ENCODE peak calls at places on chromosomes 1 and 21, in four cellular contexts. Z is upper lobe of left lung, R is HepG2, Q is GM12878. C is an unnamed sample.
A peak's percentile ranks its signal among the peaks of the same experiment; 100 is the strongest.

GRCh38 chr1:36400825-36401601 is 3.3 kb upstream of the LSM10 start:
- DNase-seq in Z (peak; percentile 85), R (peak; percentile 93), Q (no peak), C (peak; percentile 93)

GRCh38 chr1:185292237-185292636 is 24.8 kb downstream of the IVNS1ABP start:
- DNase-seq in Z (no peak), R (no peak), Q (no peak), C (no peak)

GRCh38 chr21:39754811-39755210 is 9.8 kb downstream of the IGSF5 start:
- DNase-seq in Z (no peak), R (no peak), Q (no peak), C (no peak)

GRCh38 chr1:195345149-195345548 is 1263.1 kb downstream of the KCNT2 start:
- DNase-seq in Z (no peak), R (peak; percentile 16), Q (no peak), C (no peak)

GRCh38 chr1:193311226-193311948 is 125.0 kb upstream of the B3GALT2 start:
- DNase-seq in Z (no peak), R (no peak), Q (no peak), C (no peak)

GRCh38 chr21:33394260-33394659 is 9.0 kb upstream of the IFNGR2 start:
- DNase-seq in Z (peak; percentile 75), R (no peak), Q (no peak), C (no peak)

GRCh38 chr1:59079434-59080135 is 217.3 kb upstream of the FGGY start:
- DNase-seq in Z (no peak), R (no peak), Q (no peak), C (no peak)

GRCh38 chr1:41663671-41664400 is 179.4 kb upstream of the EDN2 start:
- DNase-seq in Z (no peak), R (no peak), Q (no peak), C (no peak)

GRCh38 chr1:164771568-164772350 is 212.8 kb downstream of the PBX1 start:
- DNase-seq in Z (no peak), R (no peak), Q (no peak), C (no peak)

GRCh38 chr1:912740-913301 is 10.9 kb upstream of the SAMD11 start:
- DNase-seq in Z (no peak), R (peak; percentile 56), Q (no peak), C (no peak)

GRCh38 chr1:3501856-3502665 is 47.6 kb downstream of the ARHGEF16 start:
- DNase-seq in Z (peak; percentile 71), R (peak; percentile 33), Q (no peak), C (peak; percentile 89)

GRCh38 chr1:99171126-99171813 is 93.0 kb upstream of the PLPPR4 start:
- DNase-seq in Z (no peak), R (no peak), Q (no peak), C (no peak)

GRCh38 chr1:93804412-93804811 is 74.6 kb downstream of the DNTTIP2 start:
- DNase-seq in Z (no peak), R (no peak), Q (no peak), C (no peak)

GRCh38 chr1:115324649-115325420 is 13.2 kb downstream of the NGF start:
- DNase-seq in Z (no peak), R (no peak), Q (no peak), C (no peak)

DNA sequence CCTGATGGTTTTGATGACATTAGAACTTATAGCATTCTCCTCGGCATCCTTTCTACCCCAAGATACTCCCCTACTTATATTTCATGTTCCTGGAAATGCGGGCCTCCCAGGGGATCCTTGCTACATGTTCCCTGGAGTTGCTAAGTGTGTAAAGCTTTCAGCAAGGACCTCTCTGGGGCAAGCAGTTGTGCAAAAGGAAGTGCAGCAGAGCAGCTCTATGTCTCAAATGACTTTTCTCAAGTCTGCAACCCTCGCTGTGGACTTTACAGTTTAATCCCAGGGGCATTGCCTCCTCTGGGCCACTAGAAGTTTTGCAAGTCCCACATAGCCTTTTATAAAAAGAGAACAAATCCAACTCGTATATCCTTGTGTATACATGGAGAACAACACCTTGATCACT is 20.8 kb upstream of the MNDA start:
- DNase-seq in Z (no peak), R (no peak), Q (no peak), C (no peak)
- TF ChIP-seq POLR2AphosphoS5 in Z (no peak), R (no peak), Q (no peak), C (no peak)

GRCh38 chr1:6275826-6276764 is 15.2 kb upstream of the GPR153 start:
- DNase-seq in Z (no peak), R (no peak), Q (no peak), C (no peak)
- TF ChIP-seq EP300 in Z (no peak), R (no peak), Q (no peak), C (no peak)

GRCh38 chr1:26998319-26999300 is 5.1 kb downstream of the TRNP1 start:
- DNase-seq in Z (no peak), R (no peak), Q (no peak), C (peak; percentile 67)

GRCh38 chr1:26994020-26994745 is 691 bp downstream of the TRNP1 start:
- DNase-seq in Z (no peak), R (no peak), Q (no peak), C (no peak)

GRCh38 chr1:26996665-26997064 is 3.2 kb downstream of the TRNP1 start:
- DNase-seq in Z (no peak), R (no peak), Q (no peak), C (no peak)

GRCh38 chr1:26994772-26995625 is 1.5 kb downstream of the TRNP1 start:
- DNase-seq in Z (no peak), R (no peak), Q (no peak), C (no peak)

DNA sequence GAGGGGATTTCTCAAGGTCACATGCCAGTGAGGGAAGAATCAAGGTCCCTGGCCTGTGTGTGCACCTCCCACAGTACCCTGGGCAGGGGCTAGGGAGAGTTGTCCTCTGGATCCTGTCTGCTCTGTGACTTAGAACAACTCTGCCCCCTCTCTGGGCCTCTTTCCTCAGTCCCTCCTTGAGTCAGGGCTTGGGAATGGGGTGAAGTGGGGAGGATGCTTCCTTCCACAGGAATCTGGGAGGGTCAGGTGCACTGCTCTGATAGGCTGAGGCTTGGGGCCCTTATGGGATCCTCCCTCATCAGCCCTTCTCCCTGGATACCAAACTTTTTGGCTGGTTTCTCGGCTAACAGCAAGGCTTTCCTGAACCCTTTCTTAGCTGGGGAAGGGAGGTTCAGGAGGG is 2.5 kb downstream of the TRNP1 start:
- DNase-seq in Z (no peak), R (no peak), Q (no peak), C (no peak)
- H3K4me1 ChIP-seq in Z (peaks cover 71% of the 10 kb centered on the region), R (peaks cover 76% of the 10 kb centered on the region), Q (peaks cover 5% of the 10 kb centered on the region), C (peaks cover 67% of the 10 kb centered on the region)

DNA sequence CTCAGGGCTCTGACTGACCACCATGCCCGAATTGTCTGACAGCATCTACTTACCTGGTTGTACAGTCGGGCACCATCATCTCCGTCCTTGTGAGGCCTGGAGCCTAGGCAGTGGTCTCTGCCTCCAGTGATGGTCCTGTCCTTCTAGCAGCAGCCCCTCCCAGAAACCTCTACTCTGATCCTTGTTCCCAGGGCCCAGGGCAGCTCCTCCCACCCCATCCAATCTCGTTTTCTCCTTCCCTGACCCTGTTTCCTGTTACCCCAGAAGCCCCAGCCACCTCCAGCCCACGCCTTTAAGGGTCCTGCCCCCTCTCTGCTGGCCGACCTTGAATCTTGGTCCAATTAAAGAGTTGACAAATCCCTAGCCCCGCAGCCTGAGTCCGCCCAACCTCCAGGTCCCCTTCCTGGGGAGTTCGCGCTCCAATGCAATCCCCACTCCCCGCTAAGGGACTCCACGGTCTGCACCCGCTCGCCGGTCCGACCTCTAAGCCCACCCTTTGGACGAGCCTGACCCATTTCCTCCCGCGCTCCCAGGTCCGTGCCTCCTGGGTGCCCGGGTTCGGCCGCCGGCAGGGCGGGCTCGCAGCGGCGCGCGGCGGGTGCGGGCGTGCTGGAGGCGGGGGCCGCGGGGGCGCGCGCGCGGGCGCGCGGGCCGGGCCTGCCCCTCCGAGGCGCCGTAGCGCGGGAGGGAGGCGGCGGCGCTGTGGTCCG is at the start of gene B4GALT2:
- DNase-seq in Z (no peak), R (peak; percentile 50), Q (no peak), C (no peak)
- TF ChIP-seq POLR2AphosphoS5 in Z (no peak), R (no peak), Q (peak; percentile 63), C (no peak)

GRCh38 chr1:87179851-87180519 is 148.7 kb upstream of the LMO4 start:
- DNase-seq in Z (no peak), R (no peak), Q (no peak), C (no peak)
- TF ChIP-seq EP300 in Z (no peak), R (no peak), Q (no peak), C (no peak)

DNA sequence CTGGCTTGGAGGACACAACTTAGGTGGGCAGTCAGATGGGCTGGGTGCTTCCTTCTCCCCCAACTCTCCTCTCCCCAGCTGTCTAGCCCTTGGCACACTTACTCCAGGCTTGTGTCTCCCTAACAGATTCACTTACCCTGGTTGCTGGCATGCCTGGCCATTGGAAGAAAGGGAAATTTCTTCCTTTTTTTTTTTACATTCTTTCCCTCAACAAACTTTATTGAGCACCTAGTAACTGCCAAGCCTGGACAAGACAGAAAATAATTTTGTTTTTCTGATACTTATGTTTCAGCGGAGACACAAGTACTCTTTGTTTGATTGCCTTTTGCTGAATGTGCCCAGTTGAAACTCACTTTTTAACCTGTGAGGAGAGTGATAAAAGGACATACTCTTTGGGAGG is 144.3 kb upstream of the KCNJ6 start:
- DNase-seq in Z (no peak), R (no peak), Q (no peak), C (no peak)
- H3K4me1 ChIP-seq in Z (no peaks in the 10 kb centered on the region), R (no peaks in the 10 kb centered on the region), Q (no peaks in the 10 kb centered on the region), C (no peaks in the 10 kb centered on the region)